ENCODE peak calls at places on chromosomes 5 and 9, in five cellular contexts. T is progenitor cell of endocrine pancreas, B is H9, Z is GM12865, K is HepG2. Q is an unnamed sample.

GRCh38 chr9:121576281-121577075 is 75.0 kb upstream of the DAB2IP start:
- DNase-seq in T (no peak), B (no peak), Z (no peak), K (peak), Q (no peak)

GRCh38 chr5:82406200-82406773 is 128.1 kb upstream of the RPS23 start:
- DNase-seq in T (no peak), B (no peak), Z (no peak), K (no peak), Q (no peak)

GRCh38 chr9:37027582-37028424 is 6.3 kb downstream of the PAX5 start:
- DNase-seq in T (peak), B (peak), Z (peak), K (peak), Q (peak)

GRCh38 chr5:30384171-30384570 is 809.3 kb upstream of the CDH6 start:
- DNase-seq in T (no peak), B (no peak), Z (no peak), K (no peak), Q (no peak)

GRCh38 chr9:38619556-38620447 is 594 bp downstream of the ANKRD18A start:
- DNase-seq in T (no peak), B (peak), Z (no peak), K (peak), Q (peak)

GRCh38 chr9:89078421-89078820 is 87.2 kb downstream of the S1PR3 start:
- DNase-seq in T (no peak), B (no peak), Z (no peak), K (no peak), Q (no peak)

GRCh38 chr5:59037041-59037440 is 454.2 kb downstream of the RAB3C start:
- DNase-seq in T (no peak), B (no peak), Z (no peak), K (no peak), Q (no peak)

GRCh38 chr5:5628866-5629265 is 206.4 kb downstream of the ICE1 start:
- DNase-seq in T (no peak), B (no peak), Z (no peak), K (no peak), Q (no peak)

GRCh38 chr5:111628901-111629300 is 116.6 kb upstream of the STARD4 start:
- DNase-seq in T (no peak), B (no peak), Z (no peak), K (no peak), Q (no peak)

GRCh38 chr5:124741711-124742496 is 4.5 kb downstream of the ZNF608 start:
- DNase-seq in T (no peak), B (no peak), Z (no peak), K (no peak), Q (no peak)

GRCh38 chr9:95879591-95879990 is 4.1 kb downstream of the ERCC6L2 start:
- DNase-seq in T (no peak), B (no peak), Z (no peak), K (no peak), Q (no peak)

GRCh38 chr5:130978475-130978874 is 186.6 kb downstream of the HINT1 start:
- DNase-seq in T (no peak), B (no peak), Z (no peak), K (no peak), Q (no peak)

GRCh38 chr5:54455413-54456157 is at the start of gene HSPB3:
- DNase-seq in T (no peak), B (no peak), Z (no peak), K (no peak), Q (no peak)

GRCh38 chr5:4480528-4481404 is 659.4 kb upstream of the ADAMTS16 start:
- DNase-seq in T (no peak), B (no peak), Z (no peak), K (no peak), Q (no peak)

GRCh38 chr5:135834639-135835529 is at the start of gene SLC25A48:
- DNase-seq in T (peak), B (peak), Z (peak), K (peak), Q (peak)

GRCh38 chr5:34576849-34577248 is 79.3 kb upstream of the RAI14 start:
- DNase-seq in T (no peak), B (no peak), Z (no peak), K (no peak), Q (no peak)

GRCh38 chr5:142561486-142562097 is 124.3 kb downstream of the FGF1 start:
- DNase-seq in T (no peak), B (no peak), Z (no peak), K (no peak), Q (no peak)

GRCh38 chr5:154369682-154370081 is 76.1 kb upstream of the SAP30L start:
- DNase-seq in T (no peak), B (no peak), Z (no peak), K (no peak), Q (no peak)

GRCh38 chr5:110150199-110150598 is 460.5 kb downstream of the MAN2A1 start:
- DNase-seq in T (no peak), B (no peak), Z (no peak), K (no peak), Q (no peak)

GRCh38 chr9:93089481-93089991 is 6.5 kb upstream of the CARD19 start:
- DNase-seq in T (no peak), B (peak), Z (no peak), K (no peak), Q (no peak)

GRCh38 chr5:34982823-34983222 is 53.5 kb downstream of the DNAJC21 start:
- DNase-seq in T (no peak), B (no peak), Z (no peak), K (no peak), Q (no peak)

GRCh38 chr9:79430599-79430998 is 141.2 kb upstream of the TLE4 start:
- DNase-seq in T (no peak), B (no peak), Z (no peak), K (no peak), Q (no peak)

GRCh38 chr5:1946122-1946677 is 63.5 kb upstream of the IRX4 start:
- DNase-seq in T (no peak), B (no peak), Z (no peak), K (no peak), Q (no peak)

GRCh38 chr5:166948679-166949078 is 1342.8 kb upstream of the WWC1 start:
- DNase-seq in T (no peak), B (no peak), Z (no peak), K (no peak), Q (no peak)

GRCh38 chr5:91864902-91865420 is 481.8 kb upstream of the ARRDC3 start:
- DNase-seq in T (no peak), B (no peak), Z (no peak), K (no peak), Q (no peak)

GRCh38 chr5:40441733-40442132 is 238.0 kb upstream of the PTGER4 start:
- DNase-seq in T (no peak), B (no peak), Z (no peak), K (peak), Q (no peak)

GRCh38 chr5:154118832-154119442 is 71.6 kb upstream of the GALNT10 start:
- DNase-seq in T (no peak), B (no peak), Z (no peak), K (no peak), Q (no peak)

GRCh38 chr9:89648247-89649000 is 43.6 kb downstream of the GADD45G start:
- DNase-seq in T (no peak), B (no peak), Z (no peak), K (peak), Q (no peak)

GRCh38 chr9:92619601-92620300 is 50.2 kb downstream of the IPPK start:
- DNase-seq in T (no peak), B (peak), Z (no peak), K (no peak), Q (no peak)

GRCh38 chr9:97045300-97045699 is 6.4 kb upstream of the CTSV start:
- DNase-seq in T (no peak), B (no peak), Z (no peak), K (no peak), Q (no peak)

GRCh38 chr9:69131682-69132081 is 42.4 kb upstream of the TJP2 start:
- DNase-seq in T (no peak), B (peak), Z (no peak), K (peak), Q (no peak)

GRCh38 chr5:73433272-73433981 is 15.2 kb downstream of the FOXD1 start:
- DNase-seq in T (no peak), B (no peak), Z (no peak), K (no peak), Q (no peak)

GRCh38 chr5:73434921-73435320 is 13.7 kb downstream of the FOXD1 start:
- DNase-seq in T (no peak), B (no peak), Z (no peak), K (no peak), Q (no peak)

GRCh38 chr5:73435640-73436534 is 12.7 kb downstream of the FOXD1 start:
- DNase-seq in T (no peak), B (peak), Z (no peak), K (no peak), Q (no peak)

GRCh38 chr5:73433982-73434342 is 14.6 kb downstream of the FOXD1 start:
- DNase-seq in T (no peak), B (no peak), Z (no peak), K (no peak), Q (no peak)

GRCh38 chr5:73434461-73434860 is 14.1 kb downstream of the FOXD1 start:
- DNase-seq in T (no peak), B (no peak), Z (no peak), K (no peak), Q (no peak)
- TF ChIP-seq CTCF in T (peak), B (no peak), Z (no peak), K (no peak), Q (no peak)

GRCh38 chr9:84007662-84008061 is 27.1 kb downstream of the RMI1 start:
- DNase-seq in T (no peak), B (no peak), Z (no peak), K (no peak), Q (no peak)
- TF ChIP-seq CTCF in T (no peak), B (no peak), Z (no peak), K (no peak), Q (no peak)

GRCh38 chr9:128636556-128637530 is 19.8 kb downstream of the DYNC2I2 start:
- DNase-seq in T (no peak), B (no peak), Z (no peak), K (no peak), Q (no peak)

GRCh38 chr9:128634651-128635262 is 21.9 kb downstream of the DYNC2I2 start:
- DNase-seq in T (no peak), B (no peak), Z (no peak), K (no peak), Q (no peak)

GRCh38 chr9:128635266-128636023 is 21.2 kb downstream of the DYNC2I2 start:
- DNase-seq in T (peak), B (peak), Z (no peak), K (peak), Q (peak)

GRCh38 chr9:128637656-128638055 is 19.0 kb downstream of the DYNC2I2 start:
- DNase-seq in T (no peak), B (no peak), Z (no peak), K (no peak), Q (no peak)

GRCh38 chr9:128636024-128636390 is 20.6 kb downstream of the DYNC2I2 start:
- DNase-seq in T (no peak), B (peak), Z (no peak), K (peak), Q (peak)
- TF ChIP-seq CTCF in T (peak), B (peak), Z (no peak), K (peak), Q (no peak)

GRCh38 chr9:33221568-33221884 is 18.4 kb upstream of the SPINK4 start:
- DNase-seq in T (no peak), B (no peak), Z (no peak), K (no peak), Q (no peak)

GRCh38 chr9:33225319-33226152 is 14.4 kb upstream of the SPINK4 start:
- DNase-seq in T (peak), B (no peak), Z (peak), K (peak), Q (peak)

GRCh38 chr9:33220681-33221567 is 19.0 kb upstream of the SPINK4 start:
- DNase-seq in T (no peak), B (no peak), Z (no peak), K (no peak), Q (no peak)

GRCh38 chr9:33222031-33222430 is 17.9 kb upstream of the SPINK4 start:
- DNase-seq in T (no peak), B (no peak), Z (no peak), K (no peak), Q (no peak)

DNA sequence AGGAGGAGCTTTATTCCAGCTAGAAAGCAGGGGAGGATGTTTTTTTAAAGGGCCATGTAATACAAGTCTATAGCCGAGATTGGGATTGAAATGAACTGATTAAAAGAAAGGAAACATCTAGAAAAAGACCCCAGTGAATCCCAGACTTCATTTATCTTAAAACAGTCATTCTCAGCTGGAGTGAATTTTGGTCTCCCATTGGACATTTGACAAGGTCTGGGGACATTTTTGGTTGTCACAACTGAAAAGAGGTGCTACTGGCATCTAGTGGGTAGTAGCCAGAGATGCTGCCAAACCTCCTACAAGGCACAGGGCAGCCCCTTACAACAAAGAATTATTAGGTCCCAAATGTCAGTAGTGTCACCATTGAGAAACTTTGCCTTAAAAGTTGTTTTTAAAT is 16.3 kb upstream of the SPINK4 start:
- DNase-seq in T (no peak), B (no peak), Z (peak), K (no peak), Q (no peak)
- TF ChIP-seq CTCF in T (no peak), B (no peak), Z (peak), K (peak), Q (no peak)

GRCh38 chr9:12702160-12702758 is 9.1 kb downstream of the TYRP1 start:
- DNase-seq in T (peak), B (peak), Z (no peak), K (peak), Q (peak)
- TF ChIP-seq CTCF in T (peak), B (peak), Z (no peak), K (peak), Q (peak)